ENCODE peak calls at places on chromosomes 11 and 22, in seven cellular contexts. One of them, this sample, is unnamed.
A peak's percentile ranks its signal among the peaks of the same experiment; 100 is the strongest.

GRCh38 chr22:41915035-41915782 is at the start of gene SHISA8:
- DNase-seq in fibroblast of mammary gland: no peak
- DNase-seq in activated T-cell treated with anti-CD3 and anti-CD28 coated beads for 1 hour: peak; percentile 55
- DNase-seq in ovary: peak; percentile 65
- DNase-seq in T-helper 17 cell: peak; percentile 58
- DNase-seq in AG04450: no peak
- DNase-seq in NCI-H510A treated with DMSO at 0.1 percent for 48 hours: peak; percentile 32
- DNase-seq in this sample: peak; percentile 71

GRCh38 chr11:119730347-119730613 is 1.3 kb upstream of the NECTIN1 start:
- DNase-seq in fibroblast of mammary gland: no peak
- DNase-seq in activated T-cell treated with anti-CD3 and anti-CD28 coated beads for 1 hour: no peak
- DNase-seq in ovary: no peak
- DNase-seq in T-helper 17 cell: no peak
- DNase-seq in AG04450: no peak
- DNase-seq in NCI-H510A treated with DMSO at 0.1 percent for 48 hours: no peak
- DNase-seq in this sample: no peak

GRCh38 chr11:118921929-118922744 is 3.6 kb downstream of the BCL9L start:
- DNase-seq in fibroblast of mammary gland: peak; percentile 74
- DNase-seq in activated T-cell treated with anti-CD3 and anti-CD28 coated beads for 1 hour: no peak
- DNase-seq in ovary: peak; percentile 82
- DNase-seq in T-helper 17 cell: no peak
- DNase-seq in AG04450: no peak
- DNase-seq in NCI-H510A treated with DMSO at 0.1 percent for 48 hours: peak; percentile 16
- DNase-seq in this sample: peak; percentile 62

GRCh38 chr11:112596324-112596723 is 335.7 kb upstream of the PLET1 start:
- DNase-seq in fibroblast of mammary gland: no peak
- DNase-seq in activated T-cell treated with anti-CD3 and anti-CD28 coated beads for 1 hour: no peak
- DNase-seq in ovary: no peak
- DNase-seq in T-helper 17 cell: no peak
- DNase-seq in AG04450: no peak
- DNase-seq in NCI-H510A treated with DMSO at 0.1 percent for 48 hours: no peak
- DNase-seq in this sample: no peak

GRCh38 chr11:101718406-101718805 is 134.6 kb upstream of the TRPC6 start:
- DNase-seq in fibroblast of mammary gland: peak; percentile 71
- DNase-seq in activated T-cell treated with anti-CD3 and anti-CD28 coated beads for 1 hour: no peak
- DNase-seq in ovary: no peak
- DNase-seq in T-helper 17 cell: no peak
- DNase-seq in AG04450: peak; percentile 42
- DNase-seq in NCI-H510A treated with DMSO at 0.1 percent for 48 hours: no peak
- DNase-seq in this sample: no peak

GRCh38 chr11:15967166-15967565 is 389.2 kb downstream of the SOX6 start:
- DNase-seq in fibroblast of mammary gland: peak; percentile 31
- DNase-seq in activated T-cell treated with anti-CD3 and anti-CD28 coated beads for 1 hour: no peak
- DNase-seq in ovary: no peak
- DNase-seq in T-helper 17 cell: no peak
- DNase-seq in AG04450: no peak
- DNase-seq in NCI-H510A treated with DMSO at 0.1 percent for 48 hours: peak; percentile 13
- DNase-seq in this sample: peak; percentile 91

GRCh38 chr11:69452589-69452988 is 28.9 kb upstream of the LINC01488 start:
- DNase-seq in fibroblast of mammary gland: no peak
- DNase-seq in activated T-cell treated with anti-CD3 and anti-CD28 coated beads for 1 hour: no peak
- DNase-seq in ovary: no peak
- DNase-seq in T-helper 17 cell: no peak
- DNase-seq in AG04450: no peak
- DNase-seq in NCI-H510A treated with DMSO at 0.1 percent for 48 hours: no peak
- DNase-seq in this sample: no peak

GRCh38 chr11:108117746-108118371 is 3.5 kb upstream of the ACAT1 start:
- DNase-seq in fibroblast of mammary gland: peak; percentile 77
- DNase-seq in activated T-cell treated with anti-CD3 and anti-CD28 coated beads for 1 hour: no peak
- DNase-seq in ovary: no peak
- DNase-seq in T-helper 17 cell: no peak
- DNase-seq in AG04450: peak; percentile 34
- DNase-seq in NCI-H510A treated with DMSO at 0.1 percent for 48 hours: peak; percentile 59
- DNase-seq in this sample: peak; percentile 77

GRCh38 chr22:37897805-37898204 is 8.3 kb upstream of the MICALL1 start:
- DNase-seq in fibroblast of mammary gland: no peak
- DNase-seq in activated T-cell treated with anti-CD3 and anti-CD28 coated beads for 1 hour: no peak
- DNase-seq in ovary: no peak
- DNase-seq in T-helper 17 cell: no peak
- DNase-seq in AG04450: no peak
- DNase-seq in NCI-H510A treated with DMSO at 0.1 percent for 48 hours: no peak
- DNase-seq in this sample: no peak

GRCh38 chr22:32219030-32219429 is 14.2 kb upstream of the RFPL2 start:
- DNase-seq in fibroblast of mammary gland: no peak
- DNase-seq in activated T-cell treated with anti-CD3 and anti-CD28 coated beads for 1 hour: no peak
- DNase-seq in ovary: no peak
- DNase-seq in T-helper 17 cell: no peak
- DNase-seq in AG04450: no peak
- DNase-seq in NCI-H510A treated with DMSO at 0.1 percent for 48 hours: no peak
- DNase-seq in this sample: no peak

GRCh38 chr11:134734446-134734845 is 322.4 kb upstream of the B3GAT1 start:
- DNase-seq in fibroblast of mammary gland: no peak
- DNase-seq in activated T-cell treated with anti-CD3 and anti-CD28 coated beads for 1 hour: no peak
- DNase-seq in ovary: no peak
- DNase-seq in T-helper 17 cell: no peak
- DNase-seq in AG04450: no peak
- DNase-seq in NCI-H510A treated with DMSO at 0.1 percent for 48 hours: no peak
- DNase-seq in this sample: no peak

GRCh38 chr11:30816959-30817880 is 231.1 kb upstream of the MPPED2 start:
- DNase-seq in fibroblast of mammary gland: no peak
- DNase-seq in activated T-cell treated with anti-CD3 and anti-CD28 coated beads for 1 hour: no peak
- DNase-seq in ovary: no peak
- DNase-seq in T-helper 17 cell: no peak
- DNase-seq in AG04450: no peak
- DNase-seq in NCI-H510A treated with DMSO at 0.1 percent for 48 hours: no peak
- DNase-seq in this sample: no peak